ENCODE peak calls at places on chromosomes 12 and 14, in six cellular contexts. U is A549, F is WTC11, J is H1, Z is HepG2, C is K562. L is an unnamed sample.

GRCh38 chr14:104877806-104878550 is 12.9 kb downstream of the CEP170B start:
- DNase-seq in C (no peak), F (no peak), J (no peak), U (no peak), Z (no peak), L (no peak)

GRCh38 chr12:24197517-24197916 is 248.0 kb upstream of the SOX5 start:
- DNase-seq in Z (no peak), C (no peak), F (no peak), J (no peak), U (no peak), L (peak; percentile 5)

GRCh38 chr12:15966426-15966825 is 55.3 kb downstream of the DERA start:
- DNase-seq in Z (no peak), J (no peak), U (no peak), C (no peak), F (no peak), L (peak; percentile 32)

GRCh38 chr12:118175823-118176447 is 40.0 kb downstream of the PEBP1 start:
- DNase-seq in F (no peak), Z (no peak), J (no peak), C (no peak), U (no peak), L (no peak)

GRCh38 chr12:75478395-75478794 is 2.2 kb upstream of the GLIPR1 start:
- DNase-seq in Z (no peak), C (no peak), J (no peak), U (no peak), F (no peak), L (no peak)

GRCh38 chr14:78633747-78634146 is 463.6 kb downstream of the NRXN3 start:
- DNase-seq in U (no peak), C (no peak), Z (no peak), J (no peak), F (peak; percentile 22), L (no peak)

GRCh38 chr14:61121293-61121897 is 140.3 kb downstream of the SLC38A6 start:
- DNase-seq in J (no peak), Z (no peak), F (no peak), U (peak; percentile 80), C (no peak), L (no peak)

GRCh38 chr12:121773011-121773777 is 20.3 kb downstream of the RHOF start:
- DNase-seq in U (peak; percentile 89), F (peak; percentile 88), C (peak; percentile 87), J (no peak), Z (peak; percentile 61), L (peak; percentile 40)

GRCh38 chr12:13178568-13179158 is 17.9 kb upstream of the EMP1 start:
- DNase-seq in F (no peak), C (no peak), J (no peak), Z (no peak), U (no peak), L (no peak)

GRCh38 chr14:92033912-92034687 is 5.8 kb downstream of the TRIP11 start:
- DNase-seq in Z (peak; percentile 35), J (no peak), F (no peak), C (no peak), U (no peak), L (no peak)

GRCh38 chr14:23727566-23728335 is 91.6 kb downstream of the DHRS2 start:
- DNase-seq in U (peak; percentile 66), Z (peak; percentile 90), F (no peak), C (peak; percentile 37), J (no peak), L (peak; percentile 37)

GRCh38 chr12:25045869-25046268 is 97.0 kb upstream of the BCAT1 start:
- DNase-seq in C (no peak), Z (no peak), F (no peak), J (no peak), U (no peak), L (no peak)

GRCh38 chr12:86226481-86226880 is 29.7 kb downstream of the MGAT4C start:
- DNase-seq in F (no peak), J (no peak), U (no peak), C (no peak), Z (no peak), L (no peak)

GRCh38 chr14:97120204-97121120 is 323.3 kb downstream of the VRK1 start:
- DNase-seq in U (no peak), F (no peak), Z (no peak), C (no peak), J (no peak), L (no peak)

GRCh38 chr12:24470050-24470449 is 478.9 kb downstream of the BCAT1 start:
- DNase-seq in C (no peak), J (no peak), Z (no peak), U (no peak), F (no peak), L (no peak)

GRCh38 chr12:131413006-131413405 is 297.9 kb upstream of the SFSWAP start:
- DNase-seq in Z (no peak), C (no peak), U (no peak), J (no peak), F (no peak), L (no peak)

GRCh38 chr14:64095620-64096019 is 198.6 kb downstream of the ESR2 start:
- DNase-seq in F (no peak), C (no peak), U (no peak), J (no peak), Z (no peak), L (no peak)

GRCh38 chr12:71321130-71321529 is 118.5 kb upstream of the LGR5 start:
- DNase-seq in U (no peak), C (no peak), F (no peak), Z (no peak), J (no peak), L (no peak)

GRCh38 chr12:16062611-16063010 is 151.5 kb downstream of the DERA start:
- DNase-seq in C (no peak), Z (no peak), J (no peak), F (no peak), U (no peak), L (no peak)

GRCh38 chr14:56181666-56182065 is 63.5 kb downstream of the PELI2 start:
- DNase-seq in Z (no peak), C (no peak), J (no peak), U (peak; percentile 81), F (no peak), L (no peak)

GRCh38 chr12:10191865-10192264 is 13.0 kb downstream of the TMEM52B start:
- DNase-seq in F (no peak), J (no peak), U (no peak), Z (no peak), C (no peak), L (no peak)

GRCh38 chr14:91205449-91205848 is 39.1 kb downstream of the GPR68 start:
- DNase-seq in C (no peak), U (no peak), Z (no peak), F (no peak), J (no peak), L (peak; percentile 32)

GRCh38 chr12:53115112-53115890 is 12.0 kb downstream of the SOAT2 start:
- DNase-seq in C (peak; percentile 89), F (peak; percentile 92), Z (no peak), J (peak; percentile 38), U (no peak), L (no peak)

GRCh38 chr12:53122961-53123468 is 19.7 kb downstream of the SOAT2 start:
- DNase-seq in F (no peak), J (no peak), U (peak; percentile 33), C (no peak), Z (no peak), L (no peak)

GRCh38 chr12:53115891-53116675 is 12.8 kb downstream of the SOAT2 start:
- DNase-seq in J (no peak), U (no peak), Z (no peak), F (no peak), C (peak; percentile 3), L (no peak)

GRCh38 chr12:53120685-53121525 is 17.6 kb downstream of the SOAT2 start:
- DNase-seq in U (no peak), Z (no peak), C (peak; percentile 29), J (no peak), F (no peak), L (no peak)

GRCh38 chr12:53118771-53119300 is 15.6 kb downstream of the SOAT2 start:
- DNase-seq in F (no peak), U (no peak), J (no peak), C (no peak), Z (no peak), L (no peak)
- TF ChIP-seq JUN in F (no peak), U (no peak), J (no peak), C (no peak), Z (no peak), L (no peak)

DNA sequence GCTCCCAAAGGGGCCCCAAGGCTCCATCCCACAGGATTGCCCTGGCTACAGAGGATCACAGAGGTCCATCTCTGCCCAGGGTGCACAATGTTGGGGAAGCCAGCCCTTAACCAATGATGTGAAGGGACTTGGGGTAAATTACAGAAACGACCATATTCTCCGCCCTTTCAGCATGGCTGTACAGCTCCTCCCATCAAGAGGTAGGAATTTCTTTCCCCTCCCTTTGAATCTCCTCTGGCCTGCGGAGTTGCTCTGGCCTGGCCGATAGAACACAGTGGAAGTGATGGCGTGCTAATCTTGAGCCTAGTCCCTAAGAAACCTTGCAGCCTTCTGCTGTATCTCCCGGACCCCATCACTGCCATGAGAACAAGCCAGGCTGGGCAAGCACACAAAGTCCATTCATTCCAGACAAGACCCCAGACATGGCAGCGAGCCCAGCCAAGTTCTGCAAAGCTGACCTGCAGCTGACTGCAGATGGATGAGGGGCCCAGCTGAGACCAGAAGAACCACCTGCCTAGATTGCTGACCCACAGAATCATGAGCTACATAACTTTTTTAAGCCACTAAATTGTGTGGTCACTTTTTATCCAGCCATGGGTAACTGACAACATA is 6.9 kb upstream of the IFI27 start:
- DNase-seq in U (no peak), Z (no peak), J (no peak), F (no peak), C (no peak), L (no peak)
- TF ChIP-seq JUN in U (no peak), Z (no peak), J (no peak), F (no peak), C (no peak), L (no peak)

DNA sequence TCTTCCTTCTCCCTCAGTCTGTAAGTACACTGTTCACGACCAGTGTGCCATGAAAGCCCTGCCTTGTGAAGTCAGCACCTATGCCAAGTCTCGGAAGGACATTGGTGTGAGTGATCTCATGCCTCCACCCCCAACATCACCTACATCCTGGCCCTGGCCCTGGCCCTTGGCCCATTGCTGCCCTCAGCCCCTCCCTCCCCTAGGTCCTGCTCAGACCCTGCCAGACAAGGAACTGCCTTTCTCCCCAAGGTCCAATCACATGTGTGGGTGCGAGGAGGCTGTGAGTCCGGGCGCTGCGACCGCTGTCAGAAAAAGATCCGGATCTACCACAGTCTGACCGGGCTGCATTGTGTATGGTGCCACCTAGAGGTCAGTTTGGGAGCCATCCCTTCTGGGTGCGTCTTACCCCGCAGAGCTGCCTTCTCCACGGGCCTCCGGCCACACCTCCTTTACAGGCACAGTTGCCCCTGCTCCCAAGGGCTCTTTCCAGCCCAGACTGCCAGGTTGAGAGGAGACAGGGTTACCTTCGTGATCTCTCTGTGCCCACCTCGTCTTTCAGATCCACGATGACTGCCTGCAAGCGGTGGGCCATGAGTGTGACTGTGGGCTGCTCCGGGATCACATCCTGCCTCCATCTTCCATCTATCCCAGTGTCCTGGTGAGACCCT is 9.2 kb downstream of the DGKA start:
- DNase-seq in Z (peak; percentile 69), F (peak; percentile 92), J (peak; percentile 83), C (peak; percentile 92), U (peak; percentile 87), L (peak; percentile 85)
- TF ChIP-seq JUN in Z (peak; percentile 57), F (no peak), J (no peak), C (no peak), U (no peak), L (no peak)

DNA sequence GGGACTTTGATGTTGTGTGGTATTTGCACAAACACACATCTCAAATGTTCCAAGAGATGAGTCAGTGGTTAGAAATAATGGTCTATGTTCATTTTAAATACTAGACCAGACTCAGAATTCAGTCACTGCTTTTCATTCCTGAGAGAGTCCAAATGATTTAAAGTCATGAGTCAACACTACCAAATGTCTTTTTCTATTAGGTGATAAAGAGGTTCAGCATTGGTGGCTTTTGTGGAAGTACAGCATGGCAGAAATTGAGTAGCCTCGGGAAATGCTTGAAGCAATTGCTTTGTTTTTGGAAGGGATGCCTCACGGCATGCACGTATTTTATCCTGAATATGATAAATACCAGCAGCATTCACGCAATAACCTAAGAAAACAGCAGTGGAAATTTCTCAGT is 115.7 kb downstream of the DIO2 start:
- DNase-seq in Z (no peak), U (peak; percentile 70), F (no peak), C (no peak), J (no peak), L (no peak)
- TF ChIP-seq JUN in Z (no peak), U (no peak), F (no peak), C (no peak), J (no peak), L (no peak)